ENCODE peak calls at places on chromosomes 7 and 10, in nine cellular contexts. Z is A549, C is HT-29, D is occipital lobe, I is transverse colon, W is NCI-H2227 treated with DMSO at 0.1 percent for 48 hours, S is T-helper 17 cell, H is NCI-H1092 treated with DMSO at 0.1 percent for 48 hours, L is NCI-H1417. R is an unnamed sample.

GRCh38 chr7:150384406-150385239 is 5.5 kb downstream of the ZNF775 start:
- DNase-seq in Z (no peak), C (no peak), D (no peak), I (no peak), W (no peak), S (no peak), H (no peak), L (no peak), R (no peak)

GRCh38 chr7:41189866-41190265 is 513.0 kb downstream of the INHBA start:
- DNase-seq in Z (peak), C (peak), D (no peak), I (no peak), W (no peak), S (no peak), H (no peak), L (no peak), R (peak)

GRCh38 chr7:8125680-8126444 is 136.1 kb downstream of the ICA1 start:
- DNase-seq in Z (no peak), C (no peak), D (no peak), I (peak), W (no peak), S (peak), H (no peak), L (no peak), R (no peak)

GRCh38 chr7:136399378-136399777 is 422.2 kb upstream of the MTPN start:
- DNase-seq in Z (no peak), C (no peak), D (no peak), I (no peak), W (no peak), S (no peak), H (no peak), L (no peak), R (no peak)

GRCh38 chr10:127577376-127577775 is 28.3 kb downstream of the NPS start:
- DNase-seq in Z (no peak), C (peak), D (no peak), I (no peak), W (no peak), S (no peak), H (peak), L (no peak), R (no peak)

GRCh38 chr10:89609730-89610393 is 35.2 kb downstream of the PANK1 start:
- DNase-seq in Z (no peak), C (no peak), D (no peak), I (no peak), W (no peak), S (no peak), H (no peak), L (no peak), R (no peak)

GRCh38 chr10:118383063-118383689 is 41.1 kb upstream of the FAM204A start:
- DNase-seq in Z (no peak), C (no peak), D (no peak), I (no peak), W (no peak), S (no peak), H (no peak), L (no peak), R (no peak)

GRCh38 chr7:42886129-42886528 is 25.7 kb downstream of the C7orf25 start:
- DNase-seq in Z (no peak), C (peak), D (no peak), I (no peak), W (no peak), S (no peak), H (no peak), L (no peak), R (no peak)